ENCODE peak calls at places on chromosomes 4 and X, in nine cellular contexts. V is endodermal cell; U is CD4-positive, CD25-positive, alpha-beta regulatory T cell; Q is K562; G is CD8-positive, alpha-beta T cell; J is heart right ventricle; C is HAP-1; Z is left lung; R is CD8-positive, alpha-beta memory T cell. E is an unnamed sample.
A peak's percentile ranks its signal among the peaks of the same experiment; 100 is the strongest.

GRCh38 chrX:37825225-37825842 is 22.0 kb downstream of the DYNLT3 start:
- DNase-seq in V (peak; percentile 74), U (peak; percentile 66), Q (peak; percentile 51), G (peak; percentile 30), J (no peak), C (peak; percentile 66), Z (no peak), R (peak; percentile 34), E (peak; percentile 44)

GRCh38 chr4:24583451-24584174 is 741 bp downstream of the DHX15 start:
- DNase-seq in V (peak; percentile 80), U (peak; percentile 72), Q (peak; percentile 76), G (peak; percentile 15), J (peak; percentile 59), C (peak; percentile 59), Z (peak; percentile 88), R (peak; percentile 20), E (peak; percentile 29)

GRCh38 chrX:67346667-67347066 is 197.2 kb upstream of the AR start:
- DNase-seq in V (no peak), U (no peak), Q (no peak), G (no peak), J (no peak), C (no peak), Z (no peak), R (no peak), E (no peak)

GRCh38 chrX:70481871-70482270 is 37.2 kb downstream of the DLG3 start:
- DNase-seq in V (no peak), U (no peak), Q (no peak), G (no peak), J (no peak), C (no peak), Z (no peak), R (no peak), E (no peak)

GRCh38 chr4:141121101-141121500 is 12.2 kb downstream of the RNF150 start:
- DNase-seq in V (no peak), U (no peak), Q (no peak), G (no peak), J (no peak), C (no peak), Z (no peak), R (no peak), E (no peak)

GRCh38 chr4:42547805-42548204 is 109.1 kb downstream of the ATP8A1 start:
- DNase-seq in V (no peak), U (no peak), Q (no peak), G (no peak), J (no peak), C (no peak), Z (no peak), R (no peak), E (no peak)

GRCh38 chr4:1172971-1173757 is 781 bp upstream of the SPON2 start:
- DNase-seq in V (peak; percentile 63), U (no peak), Q (no peak), G (no peak), J (no peak), C (no peak), Z (peak; percentile 67), R (no peak), E (no peak)

GRCh38 chrX:96692911-96693310 is 8.3 kb downstream of the DIAPH2 start:
- DNase-seq in V (no peak), U (no peak), Q (no peak), G (no peak), J (no peak), C (no peak), Z (no peak), R (no peak), E (no peak)

GRCh38 chr4:183968502-183968901 is 63.4 kb downstream of the STOX2 start:
- DNase-seq in V (peak; percentile 53), U (no peak), Q (no peak), G (no peak), J (no peak), C (no peak), Z (no peak), R (no peak), E (no peak)

DNA sequence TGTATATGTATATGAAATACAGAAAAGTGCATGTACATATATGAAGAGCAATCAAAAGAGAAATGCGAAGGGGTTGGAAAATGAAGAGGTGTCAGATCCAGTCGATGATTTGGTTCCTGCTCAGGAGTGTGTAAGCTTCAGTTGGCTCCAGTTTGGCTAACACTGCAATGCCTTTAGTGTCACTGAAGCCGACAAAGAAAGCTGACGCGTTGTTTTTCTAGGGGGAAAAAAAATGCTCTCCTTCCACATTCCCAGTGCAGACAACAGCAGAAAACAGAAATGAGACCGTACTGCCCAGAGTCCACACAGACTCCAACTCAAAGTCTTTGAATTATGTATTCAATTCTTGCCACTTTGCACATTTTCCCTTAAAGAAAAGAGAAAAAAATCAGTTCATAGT is 154.3 kb downstream of the NHS start:
- DNase-seq in V (no peak), U (no peak), Q (no peak), G (no peak), J (no peak), C (no peak), Z (no peak), R (no peak), E (no peak)
- H3K4me1 ChIP-seq in V (no peaks in the 10 kb centered on the region), U (no peaks in the 10 kb centered on the region), Q (no peaks in the 10 kb centered on the region), G (no peaks in the 10 kb centered on the region), J (peaks cover 25% of the 10 kb centered on the region), C (peaks cover 14% of the 10 kb centered on the region), Z (no peaks in the 10 kb centered on the region), R (no peaks in the 10 kb centered on the region), E (no peaks in the 10 kb centered on the region)

GRCh38 chrX:151726751-151727150 is 7.8 kb upstream of the CNGA2 start:
- DNase-seq in V (no peak), U (no peak), Q (no peak), G (no peak), J (no peak), C (no peak), Z (no peak), R (no peak), E (no peak)

GRCh38 chrX:151727346-151727745 is 7.2 kb upstream of the CNGA2 start:
- DNase-seq in V (no peak), U (no peak), Q (no peak), G (no peak), J (no peak), C (no peak), Z (no peak), R (no peak), E (no peak)

GRCh38 chrX:151723156-151723760 is 7.4 kb downstream of the FATE1 start:
- DNase-seq in V (no peak), U (no peak), Q (no peak), G (no peak), J (no peak), C (no peak), Z (no peak), R (no peak), E (no peak)

GRCh38 chrX:151724563-151725337 is 8.9 kb downstream of the FATE1 start:
- DNase-seq in V (no peak), U (no peak), Q (no peak), G (no peak), J (no peak), C (no peak), Z (no peak), R (no peak), E (no peak)

DNA sequence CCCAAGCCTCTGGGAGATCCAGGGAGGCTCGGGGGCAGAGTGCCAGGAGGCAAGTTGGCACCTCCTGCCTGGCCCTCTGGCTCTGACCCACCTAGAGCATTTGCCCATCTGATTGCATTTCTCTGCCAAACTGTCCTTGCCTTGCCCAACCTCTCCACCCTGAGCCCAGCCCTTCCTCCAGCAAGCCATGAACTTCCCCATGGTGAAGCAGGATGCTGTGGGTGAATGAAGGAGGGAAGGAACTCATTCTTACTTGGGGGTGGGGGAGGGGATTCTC is 9.3 kb upstream of the CNGA2 start:
- DNase-seq in V (no peak), U (no peak), Q (no peak), G (no peak), J (no peak), C (no peak), Z (no peak), R (no peak), E (no peak)
- H3K27me3 ChIP-seq in V (no peaks in the 10 kb centered on the region), U (no peaks in the 10 kb centered on the region), Q (no peaks in the 10 kb centered on the region), G (no peaks in the 10 kb centered on the region), J (no peaks in the 10 kb centered on the region), C (no peaks in the 10 kb centered on the region), Z (no peaks in the 10 kb centered on the region), R (no peaks in the 10 kb centered on the region), E (no peaks in the 10 kb centered on the region)

GRCh38 chr4:182219400-182219799 is 23.8 kb upstream of the TENM3 start:
- DNase-seq in V (no peak), U (no peak), Q (no peak), G (no peak), J (no peak), C (no peak), Z (no peak), R (no peak), E (no peak)

GRCh38 chr4:182216005-182216404 is 27.2 kb upstream of the TENM3 start:
- DNase-seq in V (no peak), U (no peak), Q (no peak), G (no peak), J (no peak), C (no peak), Z (no peak), R (no peak), E (no peak)

GRCh38 chr4:182213024-182213423 is 30.2 kb upstream of the TENM3 start:
- DNase-seq in V (no peak), U (no peak), Q (no peak), G (no peak), J (no peak), C (no peak), Z (no peak), R (no peak), E (no peak)

GRCh38 chr4:182212211-182212761 is 30.9 kb upstream of the TENM3 start:
- DNase-seq in V (no peak), U (no peak), Q (no peak), G (no peak), J (peak; percentile 19), C (peak; percentile 41), Z (peak; percentile 70), R (no peak), E (no peak)

DNA sequence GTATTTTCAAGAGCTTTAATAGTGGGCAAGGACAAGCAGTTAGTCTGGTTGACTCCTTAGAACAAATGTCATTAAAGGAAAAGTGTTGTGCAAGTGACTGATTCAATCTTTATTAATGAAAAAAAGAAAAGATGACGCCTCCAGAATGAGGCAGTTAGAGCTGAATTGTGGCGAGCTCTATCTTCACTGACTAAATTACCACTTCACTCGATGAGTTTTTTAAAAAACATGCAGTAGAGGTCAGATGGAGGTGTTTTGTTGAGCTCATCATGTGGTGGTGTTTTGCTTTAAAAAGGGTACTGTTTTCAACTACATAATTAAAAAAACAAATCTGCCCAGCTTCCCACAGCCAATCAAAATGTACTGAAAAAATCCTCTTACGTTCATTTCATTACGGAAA is 28.0 kb upstream of the TENM3 start:
- DNase-seq in V (no peak), U (no peak), Q (no peak), G (no peak), J (no peak), C (no peak), Z (no peak), R (no peak), E (no peak)
- H3K4me1 ChIP-seq in V (no peaks in the 10 kb centered on the region), U (no peaks in the 10 kb centered on the region), Q (no peaks in the 10 kb centered on the region), G (no peaks in the 10 kb centered on the region), J (no peaks in the 10 kb centered on the region), C (peaks cover 21% of the 10 kb centered on the region), Z (no peaks in the 10 kb centered on the region), R (no peaks in the 10 kb centered on the region), E (no peaks in the 10 kb centered on the region)

DNA sequence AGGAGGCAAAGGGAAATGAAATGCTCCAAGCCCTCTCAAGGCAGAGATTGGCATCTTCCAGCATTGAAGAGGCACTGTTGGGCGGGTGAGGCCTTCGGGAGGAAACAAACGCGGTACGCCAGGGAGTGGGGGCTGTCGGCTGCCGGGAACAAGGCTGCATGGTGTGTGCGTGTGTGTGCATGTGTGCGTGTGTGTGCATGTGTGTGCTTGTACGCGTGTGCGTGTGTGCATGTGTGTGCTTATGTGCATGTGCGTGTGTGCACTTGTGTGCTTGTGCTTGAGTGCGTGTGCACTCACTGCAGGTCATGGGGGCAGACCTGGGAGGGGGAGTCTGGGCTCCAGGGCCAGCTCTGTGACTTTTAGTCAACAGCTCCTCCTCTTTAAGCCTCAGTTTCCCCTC is 113.6 kb upstream of the ADRA2C start:
- DNase-seq in V (no peak), U (no peak), Q (no peak), G (no peak), J (no peak), C (no peak), Z (peak; percentile 54), R (no peak), E (no peak)
- H3K27me3 ChIP-seq in V (no peaks in the 10 kb centered on the region), U (no peaks in the 10 kb centered on the region), Q (peaks cover 38% of the 10 kb centered on the region), G (no peaks in the 10 kb centered on the region), J (peaks cover 56% of the 10 kb centered on the region), C (peaks cover 40% of the 10 kb centered on the region), Z (peaks cover 90% of the 10 kb centered on the region), R (no peaks in the 10 kb centered on the region), E (no peaks in the 10 kb centered on the region)